ENCODE peak calls at places on chromosomes 11 and 22, in four cellular contexts. M is IMR-90, N is AG04450, O is psoas muscle. I is an unnamed sample.

GRCh38 chr22:49570032-49570848 is 257.4 kb downstream of the BRD1 start:
- DNase-seq in N (no peak), O (no peak), M (no peak), I (no peak)

GRCh38 chr11:61079416-61080150 is 22.7 kb upstream of the CD5 start:
- DNase-seq in M (no peak), N (no peak), O (no peak), I (no peak)

GRCh38 chr11:100892886-100893285 is 205.8 kb downstream of the ARHGAP42 start:
- DNase-seq in N (no peak), M (no peak), O (no peak), I (no peak)

GRCh38 chr11:108853864-108854263 is 189.0 kb downstream of the DDX10 start:
- DNase-seq in M (no peak), N (no peak), O (no peak), I (peak)

GRCh38 chr22:49827307-49827852 is 293 bp downstream of the BRD1 start:
- DNase-seq in M (no peak), O (no peak), N (no peak), I (peak)

GRCh38 chr11:73663604-73664495 is 17.5 kb downstream of the PLEKHB1 start:
- DNase-seq in M (no peak), N (no peak), O (no peak), I (no peak)

GRCh38 chr11:1803246-1803645 is 31.5 kb upstream of the SYT8 start:
- DNase-seq in N (no peak), O (no peak), M (no peak), I (no peak)

GRCh38 chr11:57903441-57904123 is 120.1 kb upstream of the OR9Q1 start:
- DNase-seq in N (no peak), O (peak), M (peak), I (peak)

GRCh38 chr11:18956630-18957029 is 17.4 kb upstream of the MRGPRX1 start:
- DNase-seq in M (no peak), O (no peak), N (no peak), I (no peak)

GRCh38 chr11:367956-368413 is 1.3 kb upstream of the B4GALNT4 start:
- DNase-seq in N (no peak), M (no peak), O (no peak), I (no peak)

GRCh38 chr22:34356481-34356880 is 436.2 kb upstream of the LARGE1 start:
- DNase-seq in O (no peak), N (no peak), M (no peak), I (no peak)

GRCh38 chr22:24592144-24592845 is 578 bp downstream of the LRRC75B start:
- DNase-seq in M (no peak), N (no peak), O (no peak), I (no peak)

GRCh38 chr11:119403021-119403420 is 20.0 kb downstream of the THY1 start:
- DNase-seq in N (no peak), O (no peak), M (peak), I (no peak)

GRCh38 chr11:67437082-67437821 is at the start of gene PTPRCAP:
- DNase-seq in O (no peak), M (no peak), N (no peak), I (no peak)

GRCh38 chr11:92298238-92298565 is 73.6 kb downstream of the FAT3 start:
- DNase-seq in N (no peak), O (no peak), M (no peak), I (no peak)

GRCh38 chr11:34890812-34891211 is 25.4 kb downstream of the APIP start:
- DNase-seq in O (no peak), M (peak), N (peak), I (peak)

GRCh38 chr11:101126551-101127347 is 2.9 kb downstream of the PGR start:
- DNase-seq in N (no peak), M (no peak), O (peak), I (no peak)

GRCh38 chr22:30021881-30022619 is 58.2 kb upstream of the HORMAD2 start:
- DNase-seq in M (no peak), O (no peak), N (no peak), I (no peak)

GRCh38 chr11:117593065-117593464 is 204.0 kb downstream of the DSCAML1 start:
- DNase-seq in M (no peak), N (no peak), O (no peak), I (no peak)

GRCh38 chr11:334264-335033 is 13.8 kb upstream of the IFITM3 start:
- DNase-seq in O (peak), M (no peak), N (no peak), I (no peak)

GRCh38 chr11:45156201-45156600 is 9.8 kb downstream of the PRDM11 start:
- DNase-seq in N (no peak), M (no peak), O (no peak), I (peak)

GRCh38 chr11:54558919-54559318 is 44.9 kb downstream of the OR4C46 start:
- DNase-seq in N (no peak), O (no peak), M (no peak), I (no peak)

GRCh38 chr11:1844221-1845094 is 5.7 kb downstream of the TNNI2 start:
- DNase-seq in O (peak), N (no peak), M (no peak), I (peak)

GRCh38 chr11:111996129-111996528 is 29.1 kb upstream of the DLAT start:
- DNase-seq in M (no peak), O (no peak), N (no peak), I (no peak)

GRCh38 chr11:76214968-76215548 is 8.8 kb upstream of the WNT11 start:
- DNase-seq in M (no peak), O (peak), N (no peak), I (no peak)

GRCh38 chr22:32165692-32166091 is 6.6 kb upstream of the C22orf42 start:
- DNase-seq in O (no peak), M (no peak), N (no peak), I (no peak)

GRCh38 chr11:23263466-23263865 is 403.2 kb upstream of the CCDC179 start:
- DNase-seq in O (no peak), N (no peak), M (no peak), I (no peak)

GRCh38 chr22:48503035-48503625 is 1324.5 kb downstream of the BRD1 start:
- DNase-seq in M (no peak), N (no peak), O (no peak), I (no peak)

GRCh38 chr11:16787035-16787744 is 48.7 kb downstream of the C11orf58 start:
- DNase-seq in N (no peak), M (peak), O (no peak), I (peak)

GRCh38 chr11:121544956-121545355 is 92.2 kb upstream of the SORL1-AS1 start:
- DNase-seq in N (no peak), M (no peak), O (no peak), I (no peak)

GRCh38 chr11:121543981-121544380 is 91.2 kb upstream of the SORL1-AS1 start:
- DNase-seq in M (no peak), N (no peak), O (no peak), I (no peak)

GRCh38 chr11:121539000-121539399 is 86.2 kb upstream of the SORL1-AS1 start:
- DNase-seq in M (no peak), N (no peak), O (no peak), I (no peak)

GRCh38 chr11:121538054-121538453 is 85.3 kb upstream of the SORL1-AS1 start:
- DNase-seq in M (no peak), O (no peak), N (no peak), I (no peak)

GRCh38 chr11:121540627-121541026 is 87.9 kb upstream of the SORL1-AS1 start:
- DNase-seq in M (no peak), O (no peak), N (no peak), I (peak)
- H3K4me3 ChIP-seq in M (no peak), O (no peak), N (no peak), I (no peak)

DNA sequence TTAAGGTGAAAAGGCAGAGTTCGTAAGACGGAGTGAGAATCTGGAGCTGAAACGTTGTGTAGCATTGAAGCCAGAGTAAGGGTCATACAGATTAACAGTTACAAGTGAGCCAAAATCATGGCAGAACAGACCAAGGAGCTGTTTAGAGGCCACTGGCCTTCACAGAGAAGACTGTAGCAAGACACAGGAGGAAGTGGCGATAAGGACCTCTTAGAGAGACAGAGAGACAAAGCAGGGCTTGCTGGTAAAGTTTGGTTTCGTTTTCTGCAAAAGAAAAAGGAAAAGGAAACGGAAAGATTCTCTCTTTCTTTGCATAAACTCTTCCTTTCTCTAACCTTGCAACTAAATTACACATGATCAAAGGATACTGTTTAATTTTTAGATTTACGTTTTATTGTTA is 83.0 kb downstream of the AASDHPPT start:
- DNase-seq in O (no peak), M (no peak), N (no peak), I (no peak)
- TF ChIP-seq CTCF in O (no peak), M (no peak), N (no peak), I (no peak)

GRCh38 chr11:133738624-133739023 is 106.7 kb downstream of the SPATA19 start:
- DNase-seq in N (no peak), M (no peak), O (no peak), I (no peak)
- H3K4me3 ChIP-seq in N (no peak), M (no peak), O (no peak), I (no peak)

DNA sequence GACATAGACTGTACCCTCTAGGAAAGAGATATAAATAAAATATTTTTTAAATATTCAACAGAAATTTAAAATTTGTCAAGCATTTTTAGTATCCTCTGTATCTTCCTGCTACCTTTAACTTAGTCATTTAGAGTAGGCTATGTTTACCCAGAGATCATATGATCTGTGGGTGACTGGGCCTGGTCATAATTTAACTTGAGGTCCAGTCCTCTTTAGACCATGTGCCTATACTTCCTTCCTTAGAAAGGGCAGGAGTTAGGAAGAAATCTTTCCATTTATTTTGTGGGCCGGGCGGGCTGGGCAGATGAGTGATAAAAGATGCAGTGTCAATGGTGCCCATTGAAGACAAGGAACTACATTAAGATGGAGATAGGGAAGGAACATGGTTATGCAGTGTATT is 31.0 kb upstream of the PDE3B start:
- DNase-seq in M (no peak), O (no peak), N (no peak), I (no peak)
- TF ChIP-seq CTCF in M (no peak), O (no peak), N (no peak), I (no peak)

DNA sequence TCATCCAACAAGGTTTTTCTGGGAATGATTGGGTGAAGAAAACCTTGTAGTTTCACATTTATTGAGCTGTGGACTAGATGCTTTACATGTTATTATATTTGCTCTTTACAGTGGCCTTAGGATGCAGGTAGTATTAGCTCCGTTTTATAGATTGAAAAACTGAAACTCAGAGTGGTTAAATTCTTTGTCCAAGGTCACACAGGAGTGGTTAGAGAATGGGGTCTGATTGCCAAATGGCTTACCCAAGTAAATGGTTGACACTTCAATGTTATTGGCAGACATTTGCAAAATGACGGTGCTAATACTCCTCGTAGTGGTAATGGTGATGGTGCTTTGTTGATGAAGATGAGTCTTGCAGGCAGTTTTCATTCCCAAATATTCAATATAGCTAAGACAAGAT is 2.2 kb downstream of the GTPBP1 start:
- DNase-seq in M (no peak), O (no peak), N (no peak), I (no peak)
- H3K4me3 ChIP-seq in M (no peak), O (peak), N (peak), I (no peak)

GRCh38 chr22:19495562-19496323 is 16.0 kb downstream of the CDC45 start:
- DNase-seq in O (no peak), M (peak), N (no peak), I (peak)
- TF ChIP-seq CTCF in O (peak), M (peak), N (peak), I (peak)

DNA sequence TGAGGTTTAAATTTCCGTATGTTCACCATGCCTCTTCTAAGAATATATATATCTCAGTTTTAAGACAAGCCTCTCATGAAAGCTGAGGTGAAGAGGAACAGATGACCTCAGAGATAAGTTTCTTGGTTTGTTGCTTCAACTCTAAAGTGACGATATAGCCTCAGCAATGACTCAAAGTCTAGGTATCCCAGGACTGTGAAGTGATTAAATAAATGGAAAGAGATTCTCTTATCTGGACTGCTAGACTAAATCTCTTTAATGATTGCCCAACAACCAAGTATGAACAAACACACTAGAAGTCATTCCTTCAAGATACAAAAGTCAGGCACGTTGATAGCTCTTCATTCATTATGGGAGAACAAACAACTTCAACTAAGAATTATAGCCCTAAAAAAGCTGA is 15.3 kb downstream of the CADM1 start:
- DNase-seq in O (no peak), M (peak), N (peak), I (no peak)
- H3K4me3 ChIP-seq in O (no peak), M (no peak), N (no peak), I (no peak)

I was measured in epithelial cell of esophagus.